ENCODE peak calls at places on chromosomes 4 and X, in four cellular contexts. B, S, N and O are unnamed samples.

GRCh38 chrX:135557344-135557743 is 36.9 kb downstream of the INTS6L start:
- DNase-seq in B (no peak), N (no peak), S (no peak), O (no peak)

GRCh38 chrX:11464360-11464759 is 171.1 kb downstream of the AMELX start:
- DNase-seq in B (no peak), N (no peak), S (no peak), O (no peak)

GRCh38 chr4:127521463-127521862 is 111.3 kb upstream of the INTU start:
- DNase-seq in S (no peak), N (no peak), B (no peak), O (no peak)

GRCh38 chr4:40377462-40378385 is 42.6 kb downstream of the CHRNA9 start:
- DNase-seq in S (no peak), N (no peak), B (peak), O (no peak)

GRCh38 chr4:38069271-38069760 is 109.1 kb downstream of the PTTG2 start:
- DNase-seq in B (peak), N (no peak), S (peak), O (peak)

GRCh38 chr4:73446336-73446938 is 10.4 kb downstream of the AFP start:
- DNase-seq in N (no peak), S (peak), B (peak), O (peak)

GRCh38 chrX:38857736-38858432 is 56.6 kb downstream of the MID1IP1 start:
- DNase-seq in B (no peak), S (no peak), N (no peak), O (no peak)

GRCh38 chr4:83011779-83012630 is 1.4 kb upstream of the LIN54 start:
- DNase-seq in N (no peak), S (peak), B (peak), O (no peak)

GRCh38 chr4:22094217-22094616 is 145.6 kb upstream of the KCNIP4 start:
- DNase-seq in N (no peak), S (no peak), B (no peak), O (no peak)

DNA sequence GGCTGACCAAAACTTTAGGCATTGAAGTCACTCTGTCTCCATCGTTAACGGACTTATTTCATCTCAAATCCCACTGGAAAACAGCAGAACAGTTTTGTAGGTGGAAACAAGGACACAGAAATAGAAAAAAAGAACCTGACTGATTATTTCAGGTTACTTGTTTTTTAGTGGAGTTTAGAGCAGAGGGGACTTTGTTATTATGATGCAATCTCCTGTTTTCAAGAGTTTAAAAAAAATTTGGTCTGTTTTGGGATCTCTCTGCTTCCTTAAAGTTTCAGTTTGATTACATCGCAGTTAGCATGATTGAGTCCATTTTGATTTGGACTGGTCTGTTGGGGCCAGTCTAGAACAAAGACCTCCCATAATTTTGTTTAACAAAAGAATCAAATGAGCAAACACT is 13.6 kb downstream of the PROM1 start:
- DNase-seq in B (no peak), S (no peak), N (no peak), O (no peak)
- TF ChIP-seq SPI1 in B (no peak), S (no peak), N (no peak), O (no peak)

DNA sequence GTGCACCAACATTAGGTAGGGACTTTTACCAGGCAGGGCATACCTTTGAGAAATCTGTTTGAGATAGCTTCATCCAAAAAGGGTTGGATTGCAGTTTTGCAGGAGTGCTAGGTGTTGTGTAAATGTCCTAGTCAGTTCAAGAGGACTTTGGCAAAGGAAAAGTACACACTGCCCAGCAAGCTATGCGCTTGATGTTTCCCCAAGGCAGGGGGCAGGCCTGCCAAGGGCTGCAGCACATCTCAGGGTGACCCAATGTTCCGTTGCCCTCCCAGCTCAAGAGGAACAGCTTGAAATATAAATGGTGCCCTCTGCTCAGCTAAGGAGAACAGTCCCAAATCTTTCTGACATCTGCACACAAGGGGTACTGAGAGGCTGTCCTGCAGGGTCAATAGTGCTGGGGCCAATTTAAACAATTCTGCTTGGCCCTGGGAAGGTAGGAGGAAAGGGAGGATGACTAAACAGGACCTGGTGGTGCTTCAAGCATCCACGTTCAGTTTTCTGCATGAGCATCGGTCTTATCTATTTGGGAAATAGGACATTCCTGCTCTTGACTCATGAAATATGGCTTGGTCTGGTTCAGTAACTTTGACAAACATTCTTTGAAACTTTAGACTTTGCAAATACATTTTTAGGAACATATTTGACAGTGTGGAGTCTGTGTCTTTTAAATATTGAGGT is 130.7 kb downstream of the COL4A6 start:
- DNase-seq in S (no peak), B (no peak), N (no peak), O (no peak)
- TF ChIP-seq SPI1 in S (no peak), B (no peak), N (no peak), O (no peak)

GRCh38 chr4:6548882-6549230 is 26.1 kb upstream of the MAN2B2 start:
- DNase-seq in B (no peak), S (no peak), N (no peak), O (no peak)
- TF ChIP-seq SPI1 in B (no peak), S (no peak), N (no peak), O (no peak)

GRCh38 chr4:148574502-148574901 is 132.3 kb upstream of the NR3C2 start:
- DNase-seq in B (no peak), S (no peak), N (no peak), O (no peak)
- TF ChIP-seq SPI1 in B (no peak), S (no peak), N (no peak), O (no peak)

GRCh38 chr4:23614284-23614892 is 275.5 kb downstream of the PPARGC1A start:
- DNase-seq in B (peak), N (no peak), S (peak), O (peak)
- TF ChIP-seq SPI1 in B (no peak), N (no peak), S (no peak), O (no peak)

DNA sequence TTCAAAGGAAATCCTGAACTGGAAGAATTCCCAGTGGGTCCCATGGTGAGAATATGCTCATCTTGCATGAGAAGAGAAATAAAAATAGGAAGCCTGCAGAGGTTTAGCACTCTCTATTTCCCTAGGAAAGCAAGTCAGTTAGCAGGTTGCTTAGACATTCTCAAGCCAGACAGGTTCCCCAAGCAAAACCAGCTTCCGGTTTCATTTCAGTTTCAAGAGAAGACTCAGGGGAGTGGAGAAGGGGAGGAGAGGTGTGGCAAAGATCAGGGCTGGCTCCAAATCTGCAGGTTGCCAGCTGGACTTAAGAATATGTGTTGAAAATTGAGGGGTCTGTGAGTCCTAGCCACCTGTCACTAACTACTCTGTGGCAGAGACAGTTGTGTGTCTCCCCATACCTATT is 107.5 kb downstream of the CLNK start:
- DNase-seq in B (no peak), S (no peak), N (no peak), O (no peak)
- TF ChIP-seq SPI1 in B (no peak), S (no peak), N (no peak), O (no peak)

GRCh38 chr4:141388483-141388882 is 167.8 kb downstream of the ZNF330 start:
- DNase-seq in B (no peak), S (no peak), N (no peak), O (no peak)
- TF ChIP-seq SPI1 in B (no peak), S (no peak), N (no peak), O (no peak)

DNA sequence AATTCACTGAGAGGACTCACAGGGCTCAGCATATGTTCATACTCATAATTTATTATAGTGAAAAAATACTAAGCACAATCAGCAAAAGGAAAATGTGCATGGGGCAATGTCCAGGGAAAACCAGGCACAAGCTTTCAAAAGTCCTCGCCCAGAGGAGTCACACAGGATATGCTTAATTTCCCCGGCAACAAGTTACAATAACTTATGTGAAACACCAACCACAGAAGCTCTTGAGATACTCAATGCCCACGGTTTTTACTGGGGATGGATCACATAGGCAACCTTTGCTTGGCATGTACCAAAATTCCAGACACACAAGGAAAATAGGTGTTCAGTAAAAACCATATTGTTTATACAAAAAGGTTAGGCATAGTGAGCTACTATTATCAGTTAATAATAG is 38.5 kb upstream of the STPG2 start:
- DNase-seq in S (no peak), N (no peak), B (no peak), O (no peak)
- TF ChIP-seq SPI1 in S (no peak), N (no peak), B (no peak), O (no peak)

GRCh38 chr4:189302719-189303118 is 638.0 kb upstream of the FRG1 start:
- DNase-seq in S (no peak), N (no peak), B (no peak), O (no peak)

GRCh38 chr4:189299706-189300105 is 641.0 kb upstream of the FRG1 start:
- DNase-seq in B (no peak), S (no peak), N (no peak), O (no peak)

GRCh38 chr4:189304179-189304578 is 636.5 kb upstream of the FRG1 start:
- DNase-seq in S (no peak), B (no peak), N (no peak), O (no peak)

GRCh38 chr4:189304755-189305154 is 635.9 kb upstream of the FRG1 start:
- DNase-seq in B (no peak), N (no peak), S (no peak), O (no peak)

DNA sequence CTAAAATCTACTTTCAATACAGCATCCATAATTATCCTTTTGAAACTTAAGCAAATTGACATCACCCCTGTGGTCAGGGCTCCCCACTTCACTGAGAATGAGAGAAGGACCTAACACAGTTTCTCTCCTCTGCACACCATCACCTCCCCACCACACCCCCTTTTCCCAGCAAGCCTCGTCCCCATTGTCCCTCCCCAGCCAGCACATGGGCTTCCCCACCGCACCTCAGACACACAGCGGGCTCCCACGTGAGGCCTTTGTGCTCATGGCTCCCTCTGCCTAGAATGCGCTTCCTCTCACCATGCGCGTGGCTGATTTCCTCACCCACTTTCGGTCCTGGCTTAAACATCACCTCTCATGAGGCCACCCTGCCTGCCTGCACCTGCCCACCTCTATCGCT is 639.0 kb upstream of the FRG1 start:
- DNase-seq in N (no peak), B (no peak), S (no peak), O (no peak)
- TF ChIP-seq SPI1 in N (no peak), B (no peak), S (no peak), O (no peak)